ENCODE peak calls at places on chromosomes 13 and 19, in four cellular contexts. O is HCT116, J is K562, L is HepG2. K is an unnamed sample.

GRCh38 chr19:16202320-16203255 is 4.9 kb downstream of the AP1M1 start:
- DNase-seq in O (no peak), J (no peak), L (no peak), K (no peak)

GRCh38 chr13:29800687-29801086 is 49.7 kb downstream of the UBL3 start:
- DNase-seq in L (no peak), J (no peak), O (no peak), K (no peak)

GRCh38 chr13:100470841-100471505 is 117.6 kb downstream of the GGACT start:
- DNase-seq in L (no peak), J (no peak), O (no peak), K (no peak)

GRCh38 chr13:51786425-51787010 is 17.4 kb downstream of the DHRS12 start:
- DNase-seq in J (no peak), O (no peak), L (no peak), K (no peak)

GRCh38 chr19:23867895-23868294 is 46.8 kb upstream of the ZNF726 start:
- DNase-seq in L (no peak), O (no peak), J (no peak), K (no peak)

GRCh38 chr13:44573790-44574465 is 2.2 kb downstream of the TSC22D1 start:
- DNase-seq in L (peak), J (peak), O (no peak), K (no peak)

GRCh38 chr13:28548872-28549271 is 53.9 kb upstream of the FLT1 start:
- DNase-seq in L (no peak), O (no peak), J (no peak), K (no peak)

GRCh38 chr13:112690242-112690943 is 555 bp downstream of the ATP11A start:
- DNase-seq in O (no peak), J (no peak), L (no peak), K (no peak)

GRCh38 chr19:12745166-12745897 is 6.3 kb upstream of the BEST2 start:
- DNase-seq in L (no peak), J (no peak), O (no peak), K (no peak)

GRCh38 chr13:80297094-80297493 is 43.8 kb downstream of the SPRY2 start:
- DNase-seq in L (no peak), J (no peak), O (no peak), K (no peak)

GRCh38 chr13:21674271-21675009 is 3.6 kb downstream of the FGF9 start:
- DNase-seq in L (no peak), J (peak), O (no peak), K (no peak)

GRCh38 chr19:35134601-35135091 is at the start of gene LGI4:
- DNase-seq in J (no peak), L (no peak), O (no peak), K (no peak)

GRCh38 chr19:38455031-38455430 is 21.5 kb downstream of the RYR1 start:
- DNase-seq in O (no peak), J (no peak), L (peak), K (no peak)

GRCh38 chr13:74132152-74132767 is 1.9 kb downstream of the KLF12 start:
- DNase-seq in O (no peak), J (no peak), L (peak), K (no peak)

GRCh38 chr13:42022796-42023493 is 25.5 kb upstream of the DGKH start:
- DNase-seq in L (no peak), J (no peak), O (no peak), K (no peak)

GRCh38 chr13:96726651-96727050 is 267.6 kb downstream of the OXGR1 start:
- DNase-seq in O (no peak), J (no peak), L (no peak), K (no peak)

GRCh38 chr13:93086329-93086728 is 140.3 kb upstream of the GPC6 start:
- DNase-seq in J (no peak), L (peak), O (no peak), K (no peak)

GRCh38 chr13:101383595-101383994 is 32.7 kb downstream of the NALCN start:
- DNase-seq in O (no peak), J (no peak), L (no peak), K (no peak)

GRCh38 chr13:92966341-92966740 is 260.3 kb upstream of the GPC6 start:
- DNase-seq in O (no peak), L (no peak), J (no peak), K (no peak)

DNA sequence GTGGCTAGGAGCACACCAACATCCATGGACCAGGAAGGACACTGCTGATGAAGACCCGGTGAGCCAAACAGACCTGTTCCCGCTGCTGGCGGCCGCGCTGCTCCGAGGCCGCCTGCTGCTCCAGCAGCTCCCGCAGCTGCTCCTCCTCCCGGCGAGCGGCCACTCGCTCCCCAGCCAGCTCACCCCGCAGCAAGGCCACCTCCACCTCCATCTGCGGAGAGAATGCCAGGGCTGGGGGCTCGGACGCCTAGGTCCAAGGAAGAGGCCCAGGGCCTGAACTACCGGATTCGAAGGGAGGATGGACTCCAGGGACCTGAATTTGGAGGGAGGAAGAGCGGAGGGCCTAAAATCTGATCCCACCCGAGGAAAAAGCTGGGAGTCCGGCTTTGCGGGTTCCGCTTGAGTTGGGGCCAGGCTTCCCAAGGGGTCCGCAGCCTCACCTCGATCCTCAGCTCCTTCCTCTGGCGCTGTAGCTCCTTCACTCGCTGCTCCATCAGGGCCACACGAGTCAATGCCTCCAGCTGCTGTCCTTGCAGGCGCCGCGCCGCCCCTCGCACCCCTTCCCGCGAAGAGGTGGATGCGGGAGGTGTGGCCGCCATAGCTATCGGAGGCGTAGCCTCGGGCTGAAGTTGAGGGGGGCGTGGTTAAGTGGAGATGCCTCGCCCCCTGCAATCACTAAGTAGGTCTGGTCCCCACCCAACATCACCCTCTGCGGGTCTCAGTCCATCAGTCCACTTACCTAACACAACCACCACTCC is 2.7 kb downstream of the PHLDB3 start:
- DNase-seq in O (no peak), L (no peak), J (peak), K (no peak)
- TF ChIP-seq POLR2AphosphoS5 in O (no peak), L (no peak), J (no peak), K (no peak)

GRCh38 chr19:8252922-8253589 is 43.9 kb downstream of the CERS4 start:
- DNase-seq in L (peak), J (peak), O (peak), K (peak)

GRCh38 chr19:8248348-8249328 is 39.5 kb downstream of the CERS4 start:
- DNase-seq in L (no peak), O (no peak), J (no peak), K (no peak)

GRCh38 chr19:8253678-8254077 is 44.5 kb downstream of the CERS4 start:
- DNase-seq in O (no peak), J (peak), L (no peak), K (no peak)

GRCh38 chr19:8250596-8250995 is 41.4 kb downstream of the CERS4 start:
- DNase-seq in J (no peak), L (no peak), O (no peak), K (no peak)

DNA sequence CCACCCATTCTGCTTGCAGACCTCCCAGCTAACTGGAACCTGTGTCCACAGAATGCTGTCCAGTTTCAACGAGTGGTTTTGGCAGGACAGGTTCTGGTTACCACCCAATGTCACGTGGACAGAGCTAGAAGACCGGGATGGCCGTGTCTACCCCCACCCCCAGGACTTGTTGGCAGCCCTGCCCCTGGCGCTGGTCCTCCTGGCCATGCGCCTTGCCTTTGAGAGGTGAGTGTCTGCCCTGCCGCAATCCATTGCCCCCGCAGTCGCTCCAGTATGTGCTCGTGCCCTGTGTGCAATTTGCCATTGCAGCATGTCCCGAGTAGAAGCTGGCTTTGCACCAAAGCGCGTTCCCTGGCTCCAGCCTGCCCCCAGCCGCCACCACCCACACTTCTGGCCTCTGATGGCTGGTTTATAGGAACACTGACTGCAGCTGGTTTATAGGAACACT is 41.9 kb downstream of the CERS4 start:
- DNase-seq in O (no peak), J (no peak), L (no peak), K (no peak)
- TF ChIP-seq TCF7L2 in O (no peak), J (no peak), L (no peak), K (no peak)

DNA sequence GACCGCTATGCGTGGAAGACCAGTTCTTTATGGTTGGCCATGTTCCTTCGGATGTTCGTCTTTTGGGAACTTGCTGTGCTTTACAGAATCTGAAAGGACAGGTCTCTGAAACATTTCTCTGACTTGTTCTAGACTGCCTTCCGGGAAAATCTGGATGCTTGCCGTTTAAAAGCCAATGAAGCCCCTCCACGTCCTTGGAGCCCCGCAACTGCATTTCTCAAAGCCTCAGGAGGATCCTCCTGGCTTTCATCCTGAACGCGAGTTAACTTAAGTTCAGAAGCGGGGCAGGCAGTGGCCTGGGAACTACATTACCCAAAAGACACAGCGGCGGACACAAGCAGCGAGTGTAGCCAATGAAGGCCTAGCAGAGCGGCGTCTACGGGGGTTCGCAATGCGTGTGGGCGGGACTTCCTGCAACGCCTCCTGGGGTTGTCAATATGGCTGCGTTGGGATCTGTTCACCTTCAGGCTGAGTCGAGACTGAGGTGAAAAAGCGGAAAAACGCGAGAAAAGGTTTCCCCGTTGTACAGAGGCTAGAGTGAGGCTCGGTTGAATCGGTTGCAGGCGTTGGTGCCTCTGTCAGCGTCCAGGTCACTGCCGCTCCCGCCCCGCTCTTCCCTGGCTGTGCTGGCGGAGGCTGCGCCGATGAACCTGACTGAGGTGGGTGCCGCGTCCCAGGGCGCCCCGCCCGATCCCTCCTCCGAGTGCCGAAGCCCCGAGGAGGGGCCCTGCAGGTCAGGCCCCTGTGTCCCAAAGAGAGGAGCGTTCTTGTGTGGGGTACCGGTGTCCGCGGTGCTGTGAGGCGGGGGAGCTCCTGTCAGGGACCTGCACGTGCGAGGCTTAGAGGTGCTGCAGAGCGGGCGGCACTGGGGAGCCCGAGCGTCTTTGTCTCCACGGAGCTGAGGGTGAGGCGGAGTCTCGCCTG is at the start of gene ZNF17:
- DNase-seq in J (peak), O (peak), L (peak), K (peak)
- TF ChIP-seq REST in J (no peak), O (no peak), L (no peak), K (peak)

GRCh38 chr19:3459322-3459881 is 20.9 kb downstream of the SMIM24 start:
- DNase-seq in L (no peak), J (peak), O (no peak), K (no peak)

GRCh38 chr19:3457531-3458228 is 22.6 kb downstream of the SMIM24 start:
- DNase-seq in O (no peak), J (peak), L (no peak), K (no peak)

GRCh38 chr19:3458229-3458555 is 22.1 kb downstream of the SMIM24 start:
- DNase-seq in O (no peak), L (no peak), J (peak), K (no peak)

GRCh38 chr19:3458595-3459284 is 21.6 kb downstream of the SMIM24 start:
- DNase-seq in J (peak), L (no peak), O (no peak), K (no peak)

DNA sequence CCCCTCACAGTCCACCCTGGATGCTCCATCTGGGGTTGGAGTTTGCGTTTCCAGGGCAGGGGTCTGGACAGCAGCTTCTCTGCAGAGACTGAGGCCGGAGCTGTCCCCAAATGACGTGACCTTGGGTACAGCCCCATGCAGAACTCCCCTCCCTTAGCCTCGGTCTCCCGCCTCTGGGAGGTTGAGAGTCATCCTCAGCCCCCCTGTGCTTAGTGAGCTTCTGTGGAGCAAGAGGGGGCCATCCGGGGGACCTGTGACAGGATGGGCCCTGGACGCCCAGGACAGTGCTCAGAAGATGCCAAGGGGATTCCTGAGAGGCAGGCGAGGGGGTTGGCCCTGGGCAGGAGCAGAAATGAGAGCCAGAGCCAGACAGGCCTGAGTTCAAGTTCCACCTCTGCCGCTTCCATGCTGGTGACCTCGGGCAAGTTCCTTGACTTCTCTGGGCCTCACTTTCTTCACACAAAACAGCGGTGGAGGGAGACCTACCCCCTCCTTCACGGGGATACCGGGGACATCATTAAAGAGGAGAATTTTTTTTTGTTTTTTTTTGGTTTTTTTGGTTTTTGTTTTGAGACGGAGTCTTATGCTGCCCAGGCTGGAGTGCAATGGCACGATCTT is 20.3 kb downstream of the SMIM24 start:
- DNase-seq in L (no peak), O (no peak), J (peak), K (no peak)
- TF ChIP-seq POLR2AphosphoS5 in L (no peak), O (no peak), J (no peak), K (no peak)

GRCh38 chr13:107827840-107828549 is 387.3 kb downstream of the LIG4 start:
- DNase-seq in J (no peak), O (no peak), L (no peak), K (no peak)
- TF ChIP-seq TCF7L2 in J (no peak), O (no peak), L (no peak), K (no peak)

DNA sequence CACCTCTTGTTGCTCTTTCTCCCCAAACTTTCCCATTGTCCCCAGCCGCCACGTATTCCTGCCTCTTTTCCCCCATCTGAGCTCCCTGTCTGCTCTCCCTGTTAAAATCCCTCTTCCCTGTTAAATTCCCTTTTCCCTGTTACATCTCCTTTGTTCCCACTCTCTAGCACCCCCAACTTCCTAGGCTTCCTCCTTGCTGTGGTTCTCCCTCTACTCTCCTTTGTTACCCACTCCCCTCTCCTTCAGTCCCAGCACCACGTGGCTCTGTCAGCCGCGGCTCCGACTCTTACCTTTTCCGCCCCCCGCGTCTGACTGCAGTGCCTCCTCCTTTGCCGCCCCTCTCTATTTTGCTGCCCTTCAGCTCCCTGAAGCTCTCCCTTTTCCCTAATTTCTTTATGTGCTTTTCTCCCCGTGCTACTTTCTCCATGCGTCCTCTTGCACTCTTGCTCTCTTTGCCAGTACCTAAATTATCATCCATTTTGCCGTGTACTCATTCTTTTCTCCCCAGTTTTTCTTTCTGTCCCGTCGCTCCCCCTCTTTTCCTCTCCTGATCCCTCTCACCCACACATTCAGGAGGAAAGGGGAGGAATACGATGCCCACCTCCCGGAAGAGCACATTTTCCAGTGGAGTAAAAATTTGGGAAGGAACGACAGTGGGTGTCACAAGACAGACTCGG is 986 bp downstream of the ZNF616 start:
- DNase-seq in L (peak), J (peak), O (no peak), K (no peak)
- TF ChIP-seq REST in L (no peak), J (no peak), O (no peak), K (no peak)

DNA sequence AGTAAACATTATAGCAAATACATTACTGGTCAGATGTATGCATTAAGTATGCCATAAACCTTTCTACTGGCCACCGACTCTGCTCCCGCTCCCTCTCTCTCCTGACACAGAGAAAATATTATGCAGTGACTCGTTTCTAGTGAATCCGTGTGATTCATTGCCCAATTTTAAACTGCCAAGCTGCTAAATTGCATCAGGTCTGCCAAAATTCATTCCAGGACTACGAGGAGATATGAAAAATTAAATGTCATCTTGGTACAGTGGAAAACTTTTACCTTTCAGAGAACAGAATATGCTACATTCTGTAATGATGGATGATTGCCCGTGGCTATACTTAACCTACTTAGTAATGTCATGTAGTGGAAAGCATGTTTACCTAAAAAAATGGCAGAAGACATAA is 368.8 kb upstream of the TSHZ3 start:
- DNase-seq in J (no peak), L (no peak), O (no peak), K (no peak)
- TF ChIP-seq POLR2AphosphoS5 in J (no peak), L (no peak), O (no peak), K (no peak)

GRCh38 chr19:10566658-10567410 is 1.0 kb upstream of the KRI1 start:
- DNase-seq in J (no peak), O (no peak), L (no peak), K (no peak)
- TF ChIP-seq TCF7L2 in J (no peak), O (no peak), L (no peak), K (no peak)

GRCh38 chr13:36098080-36098479 is 33.1 kb downstream of the DCLK1 start:
- DNase-seq in J (no peak), O (no peak), L (no peak), K (no peak)
- TF ChIP-seq REST in J (no peak), O (no peak), L (no peak), K (no peak)

K was measured in Panc1.